ENCODE peak calls at places on chromosomes 1 and 21, in six cellular contexts. C is prostate gland, U is adrenal gland, Z is ovary, P is body of pancreas, L is A549. X is an unnamed sample.

GRCh38 chr1:242847390-242847993 is 323.0 kb upstream of the PLD5 start:
- DNase-seq in U (no peak), C (no peak), P (no peak), Z (no peak), L (peak), X (no peak)

GRCh38 chr1:8427493-8427892 is 109.6 kb downstream of the SLC45A1 start:
- DNase-seq in Z (no peak), L (no peak), U (no peak), P (no peak), C (no peak), X (no peak)

GRCh38 chr21:25838809-25839208 is 104.0 kb downstream of the GABPA start:
- DNase-seq in C (no peak), U (no peak), P (no peak), Z (no peak), L (no peak), X (no peak)

GRCh38 chr1:56901720-56902119 is 47.1 kb downstream of the C8A start:
- DNase-seq in U (no peak), P (no peak), L (no peak), C (no peak), Z (no peak), X (no peak)

GRCh38 chr1:29636936-29637335 is 400.6 kb downstream of the PTPRU start:
- DNase-seq in C (no peak), Z (no peak), L (no peak), U (no peak), P (no peak), X (no peak)

GRCh38 chr1:220876511-220877347 is 2.5 kb upstream of the HLX start:
- DNase-seq in P (no peak), U (no peak), C (no peak), L (no peak), Z (no peak), X (no peak)

GRCh38 chr1:26127235-26128163 is 15.9 kb downstream of the PDIK1L start:
- DNase-seq in Z (no peak), U (no peak), P (peak), L (no peak), C (no peak), X (no peak)

GRCh38 chr1:226679853-226680516 is 59.1 kb downstream of the ITPKB start:
- DNase-seq in Z (peak), L (no peak), C (peak), U (peak), P (peak), X (peak)

GRCh38 chr1:242873661-242874060 is 349.2 kb upstream of the PLD5 start:
- DNase-seq in L (no peak), Z (no peak), P (no peak), C (no peak), U (no peak), X (no peak)

GRCh38 chr1:32111040-32111628 is 3.3 kb downstream of the KPNA6 start:
- DNase-seq in U (no peak), C (no peak), L (no peak), Z (no peak), P (no peak), X (no peak)

GRCh38 chr1:23951646-23952095 is 8.0 kb upstream of the PNRC2 start:
- DNase-seq in U (no peak), P (peak), Z (no peak), C (no peak), L (peak), X (peak)

GRCh38 chr1:151479462-151479861 is 20.2 kb upstream of the POGZ start:
- DNase-seq in Z (no peak), L (no peak), P (no peak), C (no peak), U (no peak), X (peak)

GRCh38 chr1:150764617-150765090 is 924 bp downstream of the CTSS start:
- DNase-seq in L (peak), Z (no peak), P (no peak), C (no peak), U (no peak), X (no peak)

GRCh38 chr1:56258395-56258794 is 321.0 kb downstream of the PLPP3 start:
- DNase-seq in Z (no peak), P (no peak), U (no peak), L (no peak), C (no peak), X (no peak)

GRCh38 chr21:33039542-33039941 is 13.8 kb downstream of the OLIG2 start:
- DNase-seq in U (no peak), C (no peak), P (no peak), L (no peak), Z (no peak), X (no peak)

GRCh38 chr1:115469703-115470476 is 131.8 kb upstream of the NGF start:
- DNase-seq in P (peak), C (no peak), U (peak), L (peak), Z (peak), X (no peak)

GRCh38 chr1:162360237-162360873 is 16.3 kb downstream of the SPATA46 start:
- DNase-seq in L (no peak), C (no peak), Z (no peak), U (no peak), P (no peak), X (no peak)

GRCh38 chr1:116982319-116983004 is 19.1 kb upstream of the CD101 start:
- DNase-seq in L (no peak), P (peak), Z (no peak), U (no peak), C (no peak), X (no peak)

GRCh38 chr1:47393141-47393540 is 22.9 kb upstream of the FOXE3 start:
- DNase-seq in Z (no peak), L (no peak), C (no peak), U (no peak), P (no peak), X (no peak)

GRCh38 chr1:119483441-119484200 is 23.4 kb upstream of the HSD3B1 start:
- DNase-seq in Z (no peak), P (no peak), C (no peak), L (no peak), U (no peak), X (no peak)

GRCh38 chr1:22018583-22019559 is 17.4 kb downstream of the CELA3A start:
- DNase-seq in Z (no peak), C (no peak), U (peak), P (no peak), L (peak), X (no peak)
- TF ChIP-seq POLR2A in Z (no peak), C (no peak), U (no peak), P (no peak), L (no peak), X (no peak)

GRCh38 chr1:41330588-41331545 is 30.4 kb upstream of the FOXO6 start:
- DNase-seq in P (no peak), U (no peak), C (no peak), L (no peak), Z (no peak), X (peak)
- TF ChIP-seq CTCF in P (no peak), U (no peak), C (no peak), L (no peak), Z (no peak), X (no peak)

GRCh38 chr1:3780901-3781300 is 8.4 kb downstream of the SMIM1 start:
- DNase-seq in L (no peak), U (no peak), P (no peak), C (peak), Z (no peak), X (no peak)

GRCh38 chr1:3786468-3787346 is 9.6 kb downstream of the LRRC47 start:
- DNase-seq in P (no peak), U (no peak), Z (no peak), L (no peak), C (no peak), X (no peak)

GRCh38 chr1:3785045-3785444 is 11.3 kb downstream of the LRRC47 start:
- DNase-seq in U (peak), L (no peak), P (no peak), C (no peak), Z (no peak), X (peak)

GRCh38 chr1:3785458-3786157 is 10.7 kb downstream of the LRRC47 start:
- DNase-seq in P (no peak), U (peak), L (no peak), C (no peak), Z (no peak), X (no peak)

DNA sequence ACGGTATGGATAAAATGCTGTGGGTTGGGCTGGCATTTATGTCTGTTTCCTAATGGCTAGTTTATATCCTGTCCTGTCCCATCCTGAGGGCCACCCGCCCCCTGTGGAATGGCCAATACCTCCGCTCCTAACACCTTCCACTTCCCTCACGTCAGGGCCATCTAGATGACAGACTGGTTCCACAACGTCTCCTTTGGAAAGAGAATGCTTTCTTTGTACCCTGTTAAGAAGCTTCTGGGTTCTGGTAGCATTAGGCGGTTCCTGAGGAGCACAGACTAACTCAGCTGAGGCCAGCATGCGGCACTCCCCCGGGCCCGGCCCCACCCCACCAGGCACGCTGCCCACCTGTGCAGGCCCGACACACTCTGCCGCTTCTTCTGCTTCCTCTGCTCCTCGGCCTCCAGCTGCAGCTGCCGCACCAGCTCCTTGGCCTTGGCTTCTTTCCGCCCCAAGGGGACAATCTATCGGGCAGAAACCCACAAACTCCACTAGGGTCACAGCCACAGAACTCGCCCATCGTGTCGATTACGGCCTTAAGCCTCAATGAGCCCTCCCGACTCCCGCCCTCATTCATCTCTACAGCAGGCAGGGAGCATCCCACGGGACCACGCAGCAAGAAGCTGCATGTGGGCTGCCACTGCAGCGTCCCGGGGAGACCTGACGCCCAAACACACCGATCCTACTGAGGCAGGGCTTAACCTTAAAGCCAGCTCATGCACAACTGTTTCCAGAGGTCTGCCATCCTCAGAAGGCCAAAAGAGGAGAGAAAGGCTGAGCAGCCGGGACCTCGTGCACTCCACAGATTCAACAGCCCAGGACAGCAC is 11.3 kb downstream of the SMIM1 start:
- DNase-seq in L (no peak), U (no peak), P (no peak), Z (no peak), C (no peak), X (peak)
- TF ChIP-seq POLR2A in L (no peak), U (no peak), P (no peak), Z (no peak), C (no peak), X (no peak)

GRCh38 chr1:208350815-208351214 is 106.6 kb upstream of the PLXNA2 start:
- DNase-seq in L (no peak), C (no peak), Z (no peak), U (no peak), P (no peak), X (no peak)

GRCh38 chr1:208344202-208344601 is 100.0 kb upstream of the PLXNA2 start:
- DNase-seq in U (no peak), P (no peak), L (no peak), C (no peak), Z (no peak), X (no peak)

GRCh38 chr1:208351838-208352237 is 107.7 kb upstream of the PLXNA2 start:
- DNase-seq in P (no peak), C (no peak), U (no peak), L (no peak), Z (no peak), X (no peak)

DNA sequence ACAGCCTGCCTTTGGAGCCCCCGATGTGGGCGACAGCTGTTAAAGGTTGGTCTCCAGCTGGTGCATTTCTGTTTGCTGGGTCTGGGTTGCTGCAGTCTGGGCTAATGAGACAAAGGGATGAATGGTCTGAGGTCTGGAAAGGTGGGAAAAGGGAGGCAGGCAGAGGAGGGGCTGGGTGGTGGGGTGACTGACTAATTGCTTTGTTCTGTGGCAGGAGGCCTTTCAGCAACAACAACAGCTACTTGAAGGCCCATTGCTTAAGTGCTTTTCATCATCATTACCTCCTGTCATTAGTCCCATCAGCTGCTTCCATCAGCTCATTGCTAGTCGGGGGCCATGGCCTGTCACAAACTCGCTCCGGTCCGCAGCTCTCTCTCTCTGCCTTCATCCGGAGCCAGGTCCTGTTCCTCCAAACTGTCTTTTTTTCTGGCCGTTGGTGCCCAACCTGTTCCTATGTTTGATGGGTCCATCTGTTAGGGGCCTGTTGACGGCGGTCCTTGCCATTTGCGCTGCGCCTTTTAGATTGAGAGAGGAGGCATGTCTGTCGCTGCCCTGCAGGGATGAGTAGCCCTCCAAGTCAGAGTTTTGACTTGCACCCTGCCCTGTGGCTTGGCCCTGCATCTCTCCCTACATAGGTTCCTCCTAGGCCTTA is 105.6 kb upstream of the PLXNA2 start:
- DNase-seq in C (no peak), L (no peak), P (no peak), Z (no peak), U (no peak), X (no peak)
- TF ChIP-seq CTCF in C (no peak), L (no peak), P (no peak), Z (no peak), U (no peak), X (no peak)

GRCh38 chr1:43834280-43835140 is 99.1 kb upstream of the ARTN start:
- DNase-seq in C (no peak), Z (no peak), U (peak), P (no peak), L (no peak), X (peak)
- TF ChIP-seq POLR2A in C (no peak), Z (no peak), U (no peak), P (no peak), L (no peak), X (no peak)

X was measured in lower leg skin.